ENCODE peak calls at places on chromosomes 1 and 21, in five cellular contexts. Q is NCI-H345, O is HuH-7.5, W is SW480, F is AG08395. N is an unnamed sample.

GRCh38 chr21:36456714-36457399 is 23.1 kb downstream of the CLDN14 start:
- DNase-seq in Q (no peak), O (no peak), W (no peak), F (no peak), N (no peak)

GRCh38 chr1:1347663-1348419 is 1.4 kb downstream of the DVL1 start:
- DNase-seq in Q (no peak), O (peak; percentile 92), W (peak; percentile 66), F (peak; percentile 39), N (no peak)

GRCh38 chr21:43277481-43278351 is 108.9 kb downstream of the CRYAA start:
- DNase-seq in Q (no peak), O (no peak), W (peak; percentile 34), F (no peak), N (no peak)

GRCh38 chr1:183323849-183324683 is 94.1 kb downstream of the NMNAT2 start:
- DNase-seq in Q (no peak), O (no peak), W (no peak), F (no peak), N (no peak)

GRCh38 chr21:45724345-45724961 is 80.9 kb downstream of the PCBP3 start:
- DNase-seq in Q (no peak), O (no peak), W (no peak), F (no peak), N (no peak)

GRCh38 chr1:19342894-19343616 is 30.9 kb downstream of the SLC66A1 start:
- DNase-seq in Q (no peak), O (no peak), W (no peak), F (no peak), N (no peak)

GRCh38 chr1:40352126-40352525 is 21.4 kb upstream of the SMAP2 start:
- DNase-seq in Q (no peak), O (no peak), W (no peak), F (no peak), N (no peak)

GRCh38 chr1:98045211-98046030 is 124.6 kb upstream of the DPYD start:
- DNase-seq in Q (no peak), O (peak; percentile 25), W (no peak), F (peak; percentile 63), N (no peak)

GRCh38 chr1:150106331-150106730 is 38.8 kb downstream of the VPS45 start:
- DNase-seq in Q (no peak), O (no peak), W (no peak), F (no peak), N (no peak)

GRCh38 chr1:168664069-168664834 is 64.8 kb downstream of the DPT start:
- DNase-seq in Q (no peak), O (no peak), W (no peak), F (no peak), N (no peak)

GRCh38 chr1:71080178-71080781 is 555 bp downstream of the ZRANB2 start:
- DNase-seq in Q (peak; percentile 37), O (no peak), W (peak; percentile 41), F (peak; percentile 19), N (peak; percentile 16)